ENCODE peak calls at places on chromosome 12, in eight cellular contexts. K, Z, S, W, R, J, G and E are unnamed samples.

GRCh38 chr12:102883204-102883799 is 33.7 kb downstream of the PAH start:
- DNase-seq in J (peak), Z (peak), W (no peak), S (no peak), R (peak), G (no peak), K (no peak), E (no peak)

GRCh38 chr12:55840581-55841351 is 2.0 kb downstream of the MMP19 start:
- DNase-seq in K (no peak), G (no peak), J (no peak), R (no peak), S (no peak), W (peak), Z (no peak), E (no peak)

GRCh38 chr12:2161478-2161877 is 108.7 kb downstream of the CACNA1C start:
- DNase-seq in W (peak), Z (peak), J (no peak), G (peak), R (peak), K (no peak), S (peak), E (no peak)

GRCh38 chr12:63862187-63863107 is 17.9 kb downstream of the SRGAP1 start:
- DNase-seq in R (peak), Z (no peak), K (peak), S (no peak), G (no peak), J (peak), W (no peak), E (no peak)

GRCh38 chr12:12046401-12046800 is 24.3 kb upstream of the BCL2L14 start:
- DNase-seq in R (no peak), S (no peak), G (no peak), Z (peak), J (no peak), K (no peak), W (no peak), E (no peak)

GRCh38 chr12:75975692-75976091 is 55.9 kb downstream of the PHLDA1 start:
- DNase-seq in J (no peak), R (no peak), W (no peak), S (no peak), Z (no peak), G (no peak), K (no peak), E (no peak)

GRCh38 chr12:2054091-2055018 is 1.6 kb downstream of the CACNA1C start:
- DNase-seq in G (no peak), J (no peak), R (no peak), K (no peak), Z (peak), W (no peak), S (no peak), E (no peak)

GRCh38 chr12:109331546-109331945 is 16.2 kb upstream of the MYO1H start:
- DNase-seq in W (no peak), S (no peak), Z (peak), K (no peak), R (no peak), G (no peak), J (no peak), E (no peak)

GRCh38 chr12:127455347-127456265 is 811.4 kb upstream of the TMEM132C start:
- DNase-seq in S (no peak), W (no peak), R (no peak), J (no peak), Z (no peak), G (no peak), K (no peak), E (no peak)

GRCh38 chr12:128551266-128552025 is 272.3 kb downstream of the SLC15A4 start:
- DNase-seq in G (no peak), W (no peak), Z (no peak), K (no peak), J (no peak), S (no peak), R (no peak), E (no peak)

GRCh38 chr12:84502907-84503787 is 409.5 kb downstream of the SLC6A15 start:
- DNase-seq in S (peak), K (peak), G (peak), J (peak), Z (peak), W (no peak), R (peak), E (peak)

GRCh38 chr12:111251099-111251498 is 117.8 kb downstream of the PHETA1 start:
- DNase-seq in G (no peak), S (no peak), J (no peak), R (no peak), W (no peak), Z (no peak), K (no peak), E (no peak)

GRCh38 chr12:46555379-46555778 is 182.8 kb upstream of the SLC38A2 start:
- DNase-seq in W (no peak), K (no peak), S (peak), Z (peak), J (no peak), G (no peak), R (peak), E (peak)

GRCh38 chr12:93347054-93347786 is 30.5 kb upstream of the NUDT4 start:
- DNase-seq in W (no peak), G (no peak), J (no peak), R (no peak), S (no peak), K (peak), Z (no peak), E (no peak)

GRCh38 chr12:128091931-128092330 is 175.0 kb upstream of the TMEM132C start:
- DNase-seq in R (no peak), K (no peak), W (no peak), S (no peak), G (no peak), J (no peak), Z (no peak), E (no peak)

GRCh38 chr12:115660211-115660805 is 617.2 kb downstream of the MED13L start:
- DNase-seq in Z (peak), S (no peak), K (no peak), W (peak), G (no peak), R (peak), J (no peak), E (no peak)

GRCh38 chr12:12868836-12869235 is 22.5 kb upstream of the GPRC5A start:
- DNase-seq in R (no peak), J (no peak), S (no peak), W (no peak), K (no peak), G (no peak), Z (no peak), E (no peak)

GRCh38 chr12:119693006-119693405 is 25.1 kb downstream of the PRKAB1 start:
- DNase-seq in G (peak), W (no peak), Z (peak), K (peak), S (peak), R (peak), J (no peak), E (peak)

GRCh38 chr12:15044461-15044860 is 71.6 kb downstream of the PDE6H start:
- DNase-seq in S (peak), J (no peak), G (no peak), K (no peak), W (no peak), Z (peak), R (peak), E (peak)

GRCh38 chr12:22276846-22277245 is 57.7 kb downstream of the ST8SIA1 start:
- DNase-seq in G (no peak), W (no peak), S (no peak), R (no peak), K (no peak), Z (no peak), J (no peak), E (no peak)

GRCh38 chr12:14845350-14845750 is 2.0 kb upstream of the ART4 start:
- DNase-seq in K (peak), G (no peak), Z (peak), R (peak), S (peak), W (peak), J (no peak), E (no peak)

GRCh38 chr12:29743801-29744200 is 39.9 kb downstream of the TMTC1 start:
- DNase-seq in S (no peak), Z (peak), K (peak), J (no peak), R (peak), W (no peak), G (no peak), E (no peak)

GRCh38 chr12:295132-295531 is 32.5 kb upstream of the SLC6A13 start:
- DNase-seq in W (no peak), J (no peak), S (no peak), R (no peak), K (no peak), G (no peak), Z (no peak), E (no peak)

GRCh38 chr12:20463920-20464524 is 95.7 kb downstream of the PDE3A start:
- DNase-seq in K (peak), R (peak), Z (peak), S (no peak), G (no peak), W (no peak), J (no peak), E (no peak)

GRCh38 chr12:131963381-131963780 is 13.6 kb downstream of the EP400 start:
- DNase-seq in R (no peak), G (no peak), W (no peak), K (no peak), J (no peak), S (no peak), Z (no peak), E (no peak)

GRCh38 chr12:57896437-57897201 is 44.7 kb upstream of the ATP23 start:
- DNase-seq in S (no peak), Z (peak), K (peak), R (peak), J (peak), G (peak), W (peak), E (no peak)

GRCh38 chr12:62632521-62632920 is 165.9 kb downstream of the MON2 start:
- DNase-seq in J (no peak), R (peak), Z (peak), W (peak), K (peak), G (peak), S (no peak), E (no peak)

GRCh38 chr12:122980192-122981035 is at the start of gene ARL6IP4:
- DNase-seq in G (peak), Z (peak), S (no peak), K (peak), W (peak), J (no peak), R (peak), E (no peak)
- TF ChIP-seq CTCF in G (no peak), Z (no peak), S (no peak), K (no peak), W (no peak), J (no peak), R (no peak), E (no peak)

DNA sequence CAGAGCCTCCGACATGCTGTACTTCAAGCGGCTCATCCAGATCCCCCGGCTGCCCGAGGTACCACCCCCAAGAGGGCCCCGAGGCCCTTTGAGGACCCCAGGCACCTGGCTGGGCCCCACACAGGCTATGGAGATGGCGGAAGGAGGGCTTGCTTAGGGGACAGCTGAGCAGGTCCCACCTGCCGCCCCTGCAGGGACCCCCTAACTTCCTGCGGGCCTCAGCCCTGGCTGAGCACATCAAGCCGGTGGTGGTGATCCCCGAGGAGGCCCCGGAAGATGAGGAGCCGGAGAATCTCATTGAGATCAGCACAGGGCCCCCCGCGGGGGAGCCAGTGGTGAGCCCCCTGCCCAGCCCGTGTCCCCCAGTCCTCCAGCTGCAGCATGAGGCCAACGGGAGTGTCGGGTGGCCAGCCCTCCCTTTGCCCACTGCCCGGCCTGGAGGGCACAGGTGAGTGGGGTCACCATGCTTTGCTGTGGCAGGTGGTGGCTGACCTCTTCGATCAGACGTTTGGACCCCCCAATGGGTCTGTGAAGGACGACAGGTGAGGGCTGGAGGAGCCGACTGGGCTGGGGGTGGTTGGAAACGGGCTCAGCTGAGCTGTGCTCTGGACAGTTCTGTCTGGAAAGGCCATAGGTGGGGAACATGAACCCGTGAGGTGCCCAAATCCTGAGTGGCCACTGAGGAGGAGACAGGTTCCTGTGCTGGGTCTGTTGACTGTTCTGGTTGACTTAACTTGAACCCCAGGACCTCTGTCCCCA is 20.0 kb downstream of the HIP1R start:
- DNase-seq in S (no peak), K (no peak), J (no peak), Z (no peak), R (no peak), G (no peak), W (no peak), E (no peak)
- H3K4me3 ChIP-seq in S (no peak), K (no peak), J (no peak), Z (no peak), R (no peak), G (no peak), W (no peak), E (no peak)

GRCh38 chr12:32947203-32947795 is 50.7 kb upstream of the PKP2 start:
- DNase-seq in Z (peak), W (no peak), J (peak), G (no peak), R (peak), S (peak), K (no peak), E (no peak)
- TF ChIP-seq CTCF in Z (no peak), W (no peak), J (peak), G (no peak), R (no peak), S (no peak), K (no peak), E (no peak)

DNA sequence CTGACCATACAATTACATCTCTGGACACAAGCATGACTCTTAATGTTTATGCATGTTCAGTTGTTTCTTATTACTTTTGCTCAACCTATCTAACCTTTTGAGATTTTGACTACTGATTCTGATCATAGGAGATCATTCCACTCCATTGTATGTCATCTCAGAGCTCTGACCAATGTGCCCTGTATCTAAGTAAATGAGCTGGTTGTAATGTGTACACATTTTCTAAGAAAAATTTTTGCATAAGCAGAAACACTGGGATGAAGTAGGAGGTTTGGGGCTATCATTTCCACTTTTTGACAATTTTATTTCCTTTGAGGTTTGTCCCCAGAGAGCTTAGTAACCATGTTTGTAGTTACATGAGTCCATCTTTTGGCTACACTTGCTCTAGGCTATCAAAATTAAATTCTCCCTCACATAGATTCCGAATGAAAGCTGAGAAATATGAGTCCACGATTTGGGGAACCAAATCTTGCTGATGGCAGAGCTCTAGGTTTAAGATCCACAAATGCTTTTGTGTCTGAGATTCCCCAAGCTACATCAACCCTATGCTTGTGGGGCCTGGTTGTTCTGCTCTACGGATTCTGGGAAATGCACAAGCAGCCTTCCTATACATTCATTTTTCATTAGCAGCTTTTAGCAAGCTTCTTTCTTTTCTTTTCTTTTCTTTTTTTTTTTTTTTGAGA is 21.3 kb upstream of the CLEC4D start:
- DNase-seq in R (no peak), S (no peak), G (no peak), Z (no peak), J (no peak), W (no peak), K (no peak), E (no peak)
- H3K4me3 ChIP-seq in R (no peak), S (no peak), G (no peak), Z (no peak), J (no peak), W (no peak), K (no peak), E (no peak)

GRCh38 chr12:121131941-121132341 is 735 bp upstream of the P2RX7 start:
- DNase-seq in R (no peak), S (no peak), W (no peak), J (no peak), K (no peak), G (no peak), Z (no peak), E (no peak)

GRCh38 chr12:121133838-121134237 is 1.2 kb downstream of the P2RX7 start:
- DNase-seq in J (no peak), K (no peak), S (no peak), G (no peak), W (no peak), Z (no peak), R (no peak), E (no peak)

GRCh38 chr12:121130866-121131373 is 1.8 kb upstream of the P2RX7 start:
- DNase-seq in W (no peak), J (no peak), R (no peak), G (no peak), Z (no peak), K (no peak), S (no peak), E (no peak)

GRCh38 chr12:121135320-121135719 is 2.6 kb downstream of the P2RX7 start:
- DNase-seq in W (no peak), J (no peak), G (no peak), S (no peak), Z (no peak), K (no peak), R (no peak), E (no peak)

DNA sequence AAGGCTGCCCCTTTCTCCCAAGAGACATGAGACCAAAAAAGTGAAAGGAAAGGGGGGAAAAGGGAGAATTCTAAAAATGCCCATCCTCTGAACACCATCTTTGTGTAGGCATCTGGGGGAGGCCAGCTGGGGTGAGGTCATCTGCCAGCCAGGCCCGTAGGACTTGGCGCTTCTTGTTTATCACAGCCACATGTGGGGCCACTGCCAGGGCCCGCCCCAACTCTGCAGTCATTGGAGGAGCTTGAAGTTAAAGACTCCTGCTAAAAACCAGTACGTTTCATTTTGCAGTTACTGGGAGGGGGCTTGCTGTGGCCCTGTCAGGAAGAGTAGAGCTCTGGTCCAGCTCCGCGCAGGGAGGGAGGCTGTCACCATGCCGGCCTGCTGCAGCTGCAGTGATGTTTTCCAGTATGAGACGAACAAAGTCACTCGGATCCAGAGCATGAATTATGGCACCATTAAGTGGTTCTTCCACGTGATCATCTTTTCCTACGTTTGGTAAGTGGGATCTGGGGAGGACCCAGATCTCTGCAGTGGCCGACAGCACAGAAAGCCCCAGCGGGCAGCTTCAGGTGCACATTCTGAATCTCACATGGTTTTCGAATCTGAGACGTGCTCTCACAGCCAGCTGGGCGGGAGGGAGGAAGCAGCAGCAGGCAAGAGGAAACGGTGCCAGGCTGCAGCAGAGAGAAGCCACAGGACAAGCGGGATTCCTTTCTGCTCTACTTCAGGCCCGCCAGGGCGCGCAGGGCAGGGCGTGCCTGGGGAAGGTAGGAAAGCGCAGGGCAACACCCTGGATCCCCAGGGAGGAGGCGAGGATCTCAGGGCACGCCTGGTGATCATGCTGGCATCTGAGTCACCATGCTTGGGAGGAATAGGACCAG is at the start of gene P2RX7:
- DNase-seq in Z (peak), W (peak), J (no peak), R (peak), G (peak), K (peak), S (no peak), E (no peak)
- TF ChIP-seq CTCF in Z (no peak), W (no peak), J (no peak), R (no peak), G (no peak), K (no peak), S (no peak), E (no peak)

GRCh38 chr12:65925626-65926025 is 101.3 kb downstream of the HMGA2 start:
- DNase-seq in W (no peak), K (peak), G (no peak), Z (no peak), R (no peak), J (no peak), S (no peak), E (no peak)
- H3K4me3 ChIP-seq in W (no peak), K (no peak), G (no peak), Z (no peak), R (no peak), J (no peak), S (no peak), E (no peak)